ENCODE peak calls at places on chromosomes 1 and 21, in nine cellular contexts. L is transverse colon; A is left ventricle myocardium inferior; P is activated CD8-positive, alpha-beta memory T cell treated with anti-CD3 and anti-CD28 coated beads, Interleukin-2, amount 10 ng/mL, durations not matched to agents 7 days and 5 days; K is activated T-cell treated with anti-CD3 and anti-CD28 coated beads, Interleukin-2, amount 50 U/mL, for 72 hours; T is stimulated activated CD4-positive, alpha-beta T cell treated with anti-CD3 and anti-CD28 coated beads, Interleukin-1b, Interleukin-23, amount 100 ng/mL, for 24 hours; W is Ammon's horn; J is mesenchymal stem cell; H is cardiac septum. Y is an unnamed sample.

GRCh38 chr1:117842408-117843170 is 86.8 kb downstream of the GDAP2 start:
- DNase-seq in K (no peak), H (no peak), J (no peak), W (no peak), L (no peak), A (no peak), T (no peak), P (no peak), Y (no peak)

GRCh38 chr1:1956101-1956500 is 37.0 kb upstream of the TMEM52 start:
- DNase-seq in K (no peak), L (no peak), A (no peak), J (no peak), H (no peak), T (no peak), W (no peak), P (no peak), Y (no peak)

GRCh38 chr21:14058566-14058965 is 152.2 kb downstream of the LIPI start:
- DNase-seq in K (no peak), A (no peak), J (no peak), W (no peak), L (no peak), T (no peak), P (no peak), H (no peak), Y (no peak)

GRCh38 chr1:233721003-233721595 is 107.2 kb downstream of the KCNK1 start:
- DNase-seq in A (no peak), P (no peak), W (no peak), K (no peak), L (no peak), T (no peak), J (no peak), H (no peak), Y (no peak)

GRCh38 chr1:6281511-6282402 is 20.9 kb upstream of the GPR153 start:
- DNase-seq in H (no peak), L (peak; percentile 79), K (no peak), A (no peak), T (no peak), J (no peak), W (no peak), P (no peak), Y (no peak)

GRCh38 chr1:230321341-230321740 is 104.8 kb downstream of the PGBD5 start:
- DNase-seq in K (no peak), J (no peak), L (no peak), H (peak; percentile 64), W (no peak), A (no peak), T (no peak), P (no peak), Y (no peak)

GRCh38 chr1:24896596-24897262 is 33.3 kb downstream of the RUNX3 start:
- DNase-seq in H (peak; percentile 29), A (no peak), K (no peak), T (no peak), J (no peak), L (peak; percentile 7), W (no peak), P (peak; percentile 42), Y (peak; percentile 11)

GRCh38 chr1:84427520-84428188 is 29.4 kb downstream of the DNASE2B start:
- DNase-seq in T (no peak), H (no peak), W (no peak), K (no peak), A (no peak), P (no peak), J (no peak), L (no peak), Y (no peak)

GRCh38 chr1:164611754-164612642 is 53.0 kb downstream of the PBX1 start:
- DNase-seq in P (no peak), H (no peak), A (no peak), J (peak; percentile 43), K (no peak), W (no peak), T (no peak), L (peak; percentile 75), Y (peak; percentile 43)

GRCh38 chr21:29105218-29105617 is 25.2 kb upstream of the MAP3K7CL start:
- DNase-seq in J (peak; percentile 45), H (no peak), A (no peak), K (no peak), W (no peak), T (no peak), P (no peak), L (no peak), Y (no peak)

GRCh38 chr21:37365657-37366487 is 701 bp upstream of the DYRK1A start:
- DNase-seq in K (peak; percentile 52), A (peak; percentile 76), J (peak; percentile 69), L (peak; percentile 76), T (peak; percentile 49), W (peak; percentile 61), P (peak; percentile 68), H (peak; percentile 85), Y (peak; percentile 45)

GRCh38 chr1:183721041-183721440 is 67.9 kb upstream of the APOBEC4 start:
- DNase-seq in J (no peak), P (no peak), W (no peak), K (no peak), L (no peak), A (no peak), H (no peak), T (no peak), Y (no peak)

GRCh38 chr1:185017338-185017737 is 28.0 kb upstream of the RNF2 start:
- DNase-seq in P (no peak), K (no peak), A (no peak), J (peak; percentile 91), L (no peak), T (no peak), W (no peak), H (no peak), Y (no peak)

GRCh38 chr1:63874278-63874880 is 100.6 kb downstream of the ROR1 start:
- DNase-seq in K (no peak), J (peak; percentile 71), L (no peak), H (no peak), T (no peak), P (no peak), W (no peak), A (no peak), Y (no peak)

GRCh38 chr1:87236585-87236984 is 92.1 kb upstream of the LMO4 start:
- DNase-seq in P (no peak), J (peak; percentile 16), W (no peak), A (no peak), H (no peak), K (no peak), T (no peak), L (no peak), Y (no peak)